ENCODE peak calls at places on chromosomes 12 and 14, in six cellular contexts. O is GM23338, M is neural progenitor cell, G is lower lobe of right lung, P is pancreas, D is A673. E is an unnamed sample. For H3K4me1, the result is how much of the 10 kb centered on the place peaks cover.

GRCh38 chr14:99899578-99900178 is 106.5 kb downstream of the EML1 start:
- DNase-seq in O (peak), D (peak), G (no peak), P (no peak), M (no peak), E (no peak)

GRCh38 chr14:22793976-22794375 is 21.3 kb downstream of the SLC7A7 start:
- DNase-seq in D (no peak), G (no peak), P (no peak), M (no peak), O (no peak), E (no peak)

GRCh38 chr14:69481815-69482568 is 2.5 kb upstream of the PLEKHD1 start:
- DNase-seq in P (no peak), G (no peak), D (no peak), O (no peak), M (no peak), E (no peak)

GRCh38 chr12:15899282-15899870 is 11.8 kb upstream of the DERA start:
- DNase-seq in G (no peak), O (peak), M (peak), P (no peak), D (peak), E (no peak)

GRCh38 chr14:103916636-103917262 is 11.5 kb upstream of the TDRD9 start:
- DNase-seq in O (no peak), M (no peak), G (no peak), P (no peak), D (no peak), E (no peak)

GRCh38 chr12:15581006-15581405 is 208.2 kb downstream of the EPS8 start:
- DNase-seq in G (no peak), P (no peak), D (no peak), O (peak), M (no peak), E (no peak)

GRCh38 chr12:131902332-131903241 is 8.2 kb downstream of the ULK1 start:
- DNase-seq in O (no peak), M (no peak), G (no peak), D (no peak), P (peak), E (no peak)

GRCh38 chr14:104328607-104329006 is 190.2 kb downstream of the KIF26A start:
- DNase-seq in P (no peak), D (no peak), G (no peak), O (no peak), M (no peak), E (no peak)

GRCh38 chr12:56192582-56192981 is 3.3 kb upstream of the SMARCC2 start:
- DNase-seq in D (no peak), G (no peak), O (no peak), P (no peak), M (no peak), E (no peak)

GRCh38 chr12:31009976-31010375 is 63.7 kb upstream of the DDX11 start:
- DNase-seq in D (no peak), O (no peak), M (no peak), G (peak), P (no peak), E (no peak)

DNA sequence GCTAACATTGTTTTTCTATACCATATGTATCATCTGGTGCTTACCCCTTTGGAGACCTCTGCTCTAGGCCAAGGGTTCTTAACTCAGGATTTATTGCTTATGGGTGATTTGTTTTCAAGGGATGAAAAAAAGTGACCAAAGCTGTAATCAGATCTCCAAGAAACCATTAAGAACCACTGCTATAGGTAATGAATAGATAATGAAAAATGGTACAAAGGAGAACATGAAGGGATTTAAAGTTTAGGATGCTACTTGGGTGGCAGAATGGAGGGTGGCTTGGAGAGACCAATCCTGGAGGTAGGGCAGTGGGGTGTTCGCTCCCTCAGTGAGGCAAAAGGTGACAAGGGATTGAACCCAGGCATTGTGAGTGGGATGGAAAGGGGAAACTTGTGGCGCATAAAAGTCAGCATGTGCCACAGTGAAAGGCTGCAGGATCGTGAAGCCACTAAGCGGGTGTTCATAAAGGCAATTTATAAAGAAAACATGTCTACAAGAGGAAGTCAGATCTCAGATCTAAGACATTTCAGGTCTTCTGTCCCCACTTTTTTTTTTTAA is 76.7 kb upstream of the SLC38A2 start:
- DNase-seq in O (no peak), G (no peak), M (no peak), P (no peak), D (no peak), E (no peak)
- H3K27ac ChIP-seq in O (no peak), G (no peak), M (no peak), P (no peak), D (no peak), E (peak)

DNA sequence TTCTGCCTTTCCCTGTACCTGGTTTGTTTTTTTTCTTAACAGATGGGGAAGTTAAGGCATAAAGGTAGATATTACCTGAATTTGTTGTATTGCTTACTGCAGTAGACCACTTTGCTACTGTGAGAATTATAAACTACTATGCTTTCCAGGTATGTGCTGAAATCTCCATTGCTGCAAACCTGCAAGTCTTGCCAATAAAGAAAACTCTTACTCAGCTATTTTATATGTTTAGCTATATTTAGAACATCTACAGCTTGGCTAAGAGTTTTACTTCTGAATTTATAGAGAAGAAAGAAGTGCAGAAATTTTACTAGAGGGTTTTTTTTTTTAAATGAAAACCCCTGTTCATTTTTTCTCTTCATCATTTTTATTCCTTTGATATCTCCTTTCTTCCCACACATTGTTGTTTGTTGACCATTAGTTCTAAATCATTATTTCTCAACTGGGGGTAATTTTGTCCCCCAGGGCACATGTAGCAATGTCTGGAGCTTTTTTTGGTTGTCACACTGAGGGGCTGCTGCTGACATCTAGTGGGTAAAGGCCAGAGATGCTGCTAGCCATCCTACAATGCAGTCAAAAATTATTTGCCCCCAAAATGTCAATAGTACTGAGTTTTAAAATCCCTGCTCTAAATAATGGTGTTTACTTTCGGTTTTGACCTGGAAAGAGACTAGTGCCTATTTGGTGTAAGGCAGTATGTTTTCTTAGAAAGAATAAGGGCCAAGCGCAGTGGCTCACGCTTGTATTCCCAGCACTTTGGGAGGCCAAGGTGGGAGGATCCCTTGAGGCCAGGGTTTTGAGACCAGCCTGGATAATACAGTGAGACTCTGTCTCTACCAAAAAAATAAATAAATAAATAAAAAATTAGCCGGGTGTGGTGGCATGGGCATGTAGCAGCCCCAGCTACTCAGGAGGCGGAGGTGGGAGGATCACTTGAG is 48.6 kb downstream of the PCNX1 start:
- DNase-seq in D (peak), P (no peak), M (peak), G (no peak), O (peak), E (no peak)
- TF ChIP-seq CTCF in D (peak), P (no peak), M (peak), G (peak), O (peak), E (peak)

GRCh38 chr12:116425256-116426193 is 133.7 kb upstream of the MAP1LC3B2 start:
- DNase-seq in M (no peak), G (no peak), P (no peak), O (no peak), D (no peak), E (no peak)
- H3K4me1 ChIP-seq in M (under half), G (under half), P (under half), O (under half), D (under half), E (under half)

GRCh38 chr12:123265851-123266678 is 5.6 kb downstream of the CDK2AP1 start:
- DNase-seq in M (no peak), D (no peak), P (no peak), G (peak), O (no peak), E (no peak)

GRCh38 chr12:123267335-123267920 is 4.2 kb downstream of the CDK2AP1 start:
- DNase-seq in P (no peak), O (no peak), D (no peak), M (no peak), G (no peak), E (no peak)

GRCh38 chr12:123266679-123267277 is 4.9 kb downstream of the CDK2AP1 start:
- DNase-seq in O (no peak), P (no peak), G (no peak), D (no peak), M (no peak), E (no peak)

GRCh38 chr12:123263196-123263817 is 8.3 kb downstream of the CDK2AP1 start:
- DNase-seq in M (no peak), P (peak), G (peak), D (peak), O (no peak), E (no peak)

DNA sequence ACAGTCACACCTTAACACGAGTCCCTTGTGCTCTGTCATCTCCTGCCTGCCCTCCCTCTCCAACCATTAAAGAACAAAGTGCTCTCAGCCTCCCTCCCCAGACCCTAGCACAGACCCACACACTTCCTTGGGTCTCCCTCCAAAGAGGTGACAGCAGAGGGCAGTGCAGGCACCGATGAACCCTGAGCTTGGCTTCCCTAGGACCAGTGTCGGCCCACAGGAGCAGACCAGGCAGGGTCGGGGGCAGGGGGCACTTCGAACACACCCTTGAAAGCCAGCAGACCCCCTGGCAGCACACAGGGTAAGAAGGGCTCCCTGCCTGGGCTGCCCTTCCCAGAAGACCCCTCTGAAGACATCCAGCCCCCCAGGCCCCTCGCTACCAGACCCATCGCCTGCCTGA is 7.0 kb downstream of the CDK2AP1 start:
- DNase-seq in G (no peak), M (peak), O (peak), P (no peak), D (no peak), E (no peak)
- H3K27ac ChIP-seq in G (no peak), M (peak), O (no peak), P (no peak), D (no peak), E (no peak)

GRCh38 chr12:50564240-50564947 is 59.6 kb downstream of the DIP2B start:
- DNase-seq in D (peak), G (no peak), O (no peak), P (no peak), M (no peak), E (no peak)

GRCh38 chr12:50564948-50565297 is 60.1 kb downstream of the DIP2B start:
- DNase-seq in D (no peak), M (no peak), O (no peak), G (no peak), P (no peak), E (no peak)

GRCh38 chr12:50566066-50566465 is 61.3 kb downstream of the DIP2B start:
- DNase-seq in D (no peak), P (no peak), G (no peak), O (no peak), M (no peak), E (no peak)

GRCh38 chr12:50562485-50563433 is 58.0 kb downstream of the DIP2B start:
- DNase-seq in P (no peak), D (no peak), M (no peak), O (no peak), G (no peak), E (no peak)

DNA sequence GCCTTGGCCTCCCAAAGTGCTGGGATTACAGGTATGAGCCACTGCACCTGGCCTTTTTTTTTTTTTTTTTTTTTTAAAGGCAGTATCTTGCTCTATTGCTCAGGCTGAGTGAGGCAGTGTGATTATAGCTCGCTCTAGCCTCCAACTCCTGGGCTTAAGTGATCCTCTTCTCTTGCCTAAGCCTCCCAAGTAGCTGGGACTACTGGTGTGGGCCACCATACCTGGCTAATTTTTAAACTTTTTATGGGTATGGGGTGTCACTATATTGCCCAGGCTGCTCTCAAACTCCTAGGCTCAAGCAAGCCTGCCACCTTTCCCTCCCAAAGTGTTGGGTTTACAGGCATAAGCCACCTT is 58.6 kb downstream of the DIP2B start:
- DNase-seq in G (no peak), O (no peak), D (no peak), P (no peak), M (no peak), E (no peak)
- TF ChIP-seq CTCF in G (no peak), O (no peak), D (no peak), P (no peak), M (no peak), E (no peak)

DNA sequence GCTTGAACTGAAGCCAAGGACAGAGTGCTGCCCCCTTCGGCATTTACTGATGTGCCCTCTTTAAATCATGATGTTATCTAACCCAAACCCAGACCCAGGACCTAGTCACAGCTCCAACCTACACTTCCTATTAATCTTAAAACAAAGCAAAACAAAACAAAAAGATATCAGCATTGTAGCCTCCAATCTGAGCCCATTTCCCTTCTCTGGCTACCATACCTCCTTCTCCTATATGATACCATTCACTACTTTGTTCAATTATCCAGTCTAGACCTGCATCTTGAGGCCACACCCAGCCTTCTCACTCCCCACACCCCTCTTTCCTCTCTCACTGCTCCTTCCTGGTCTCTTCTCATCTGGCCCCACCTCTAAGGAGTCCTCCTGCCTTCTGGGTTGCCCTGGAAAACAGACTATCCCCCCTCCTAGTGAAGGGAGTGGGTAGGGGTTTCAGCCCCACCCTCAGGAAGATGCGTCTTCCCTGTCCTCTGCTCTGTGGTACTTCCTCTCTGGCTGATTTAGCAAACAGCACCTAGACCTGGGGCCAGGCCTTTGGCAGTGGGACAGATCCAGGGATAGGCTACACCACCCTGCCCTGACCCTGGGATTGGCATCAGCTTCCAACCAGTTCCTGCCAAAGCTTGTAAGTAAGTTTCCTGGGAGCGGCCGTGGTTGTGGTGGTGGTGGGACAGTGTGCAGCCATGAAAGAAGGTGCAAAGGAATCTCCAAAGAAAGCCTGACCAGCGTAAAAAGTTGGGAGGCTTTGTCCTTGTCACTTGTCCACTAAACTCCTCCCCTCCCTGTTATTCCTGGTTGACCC is 3.3 kb downstream of the LTB4R start:
- DNase-seq in G (peak), D (no peak), O (no peak), P (no peak), M (no peak), E (no peak)
- H3K4me1 ChIP-seq in G (half or more), D (under half), O (under half), P (under half), M (under half), E (half or more)

GRCh38 chr14:90741682-90741946 is 74.6 kb downstream of the TTC7B start:
- DNase-seq in M (no peak), D (no peak), G (no peak), P (no peak), O (no peak), E (no peak)

GRCh38 chr14:90742252-90742651 is 74.0 kb downstream of the TTC7B start:
- DNase-seq in G (no peak), P (no peak), M (no peak), O (no peak), D (no peak), E (no peak)

GRCh38 chr14:90740946-90741681 is 75.1 kb downstream of the TTC7B start:
- DNase-seq in G (no peak), D (no peak), M (no peak), O (no peak), P (no peak), E (no peak)

GRCh38 chr14:90742709-90743108 is 73.5 kb downstream of the TTC7B start:
- DNase-seq in O (no peak), G (no peak), P (no peak), D (no peak), M (no peak), E (peak)

DNA sequence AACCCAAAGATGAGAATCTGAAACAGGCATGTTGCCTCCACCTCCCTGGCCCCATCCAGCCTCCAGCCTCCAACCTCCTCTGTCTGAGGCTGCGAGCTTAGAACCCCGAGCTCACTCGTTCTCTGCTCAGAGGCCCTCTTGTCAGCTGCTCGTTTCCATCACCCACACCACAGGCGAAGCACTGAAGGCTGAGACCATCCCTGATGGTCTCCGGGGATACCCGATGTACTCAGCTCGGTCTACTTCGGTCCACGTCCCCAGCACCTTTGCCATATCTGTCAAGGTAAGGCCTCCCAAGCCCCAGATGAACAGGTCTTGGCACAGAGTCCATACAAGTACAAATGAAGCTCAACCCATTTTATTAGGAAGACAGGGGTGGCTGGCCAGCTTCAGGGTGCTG is 72.4 kb downstream of the TTC7B start:
- DNase-seq in P (no peak), D (no peak), G (no peak), O (no peak), M (no peak), E (no peak)
- H3K27ac ChIP-seq in P (no peak), D (no peak), G (no peak), O (no peak), M (no peak), E (peak)

DNA sequence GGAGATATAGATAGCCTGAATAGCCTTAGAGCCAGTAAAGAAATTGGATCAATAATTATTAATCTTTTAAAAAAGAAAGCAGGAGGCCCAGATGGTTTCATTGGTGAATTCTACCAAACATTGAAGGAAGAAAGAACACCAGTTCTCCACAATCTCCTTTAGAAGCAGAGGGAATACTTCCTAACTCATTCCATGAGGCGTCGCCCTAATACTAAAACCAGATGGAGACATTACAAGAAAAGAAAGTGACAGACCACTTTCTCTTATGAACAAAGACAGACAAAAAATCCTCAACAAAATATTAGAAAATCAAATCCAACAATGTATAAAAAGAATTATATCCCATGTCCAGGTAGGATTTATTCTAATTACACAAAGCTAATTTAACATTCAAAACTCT is 362.6 kb downstream of the BCAT1 start:
- DNase-seq in D (no peak), O (no peak), M (no peak), P (no peak), G (no peak), E (no peak)
- TF ChIP-seq CTCF in D (no peak), O (no peak), M (no peak), P (no peak), G (no peak), E (no peak)

GRCh38 chr12:123057505-123058265 is 77.2 kb downstream of the ARL6IP4 start:
- DNase-seq in M (no peak), D (no peak), P (no peak), O (no peak), G (peak), E (no peak)

GRCh38 chr12:123058980-123059379 is 78.5 kb downstream of the ARL6IP4 start:
- DNase-seq in M (no peak), G (no peak), O (no peak), P (no peak), D (no peak), E (no peak)

GRCh38 chr12:123058471-123058870 is 78.0 kb downstream of the ARL6IP4 start:
- DNase-seq in M (no peak), P (no peak), G (no peak), D (no peak), O (no peak), E (no peak)

GRCh38 chr12:123061806-123062205 is 81.3 kb downstream of the ARL6IP4 start:
- DNase-seq in M (no peak), O (no peak), G (no peak), P (no peak), D (no peak), E (no peak)

GRCh38 chr12:123059501-123059900 is 79.0 kb downstream of the ARL6IP4 start:
- DNase-seq in P (no peak), O (no peak), G (no peak), M (no peak), D (no peak), E (no peak)
- H3K4me1 ChIP-seq in P (under half), O (under half), G (half or more), M (under half), D (under half), E (half or more)

GRCh38 chr14:98182385-98183055 is 1089.5 kb downstream of the BCL11B start:
- DNase-seq in D (no peak), P (no peak), M (no peak), G (no peak), O (no peak), E (no peak)
- H3K27ac ChIP-seq in D (no peak), P (no peak), M (no peak), G (no peak), O (no peak), E (no peak)